ENCODE peak calls at places on chromosomes 6 and 20, in eight cellular contexts. P is IMR-90, H is brain microvascular endothelial cell, O is kidney, M is stomach, E is adrenal gland, J is heart right ventricle, F is neural progenitor cell. C is an unnamed sample.
A peak's percentile ranks its signal among the peaks of the same experiment; 100 is the strongest.

GRCh38 chr20:9996944-9997343 is 37.8 kb upstream of the ANKEF1 start:
- DNase-seq in P (peak; percentile 25), H (peak; percentile 28), O (no peak), M (no peak), E (no peak), J (no peak), F (no peak), C (no peak)

GRCh38 chr6:107822154-107823046 is 1.7 kb downstream of the SCML4 start:
- DNase-seq in P (no peak), H (no peak), O (no peak), M (no peak), E (no peak), J (no peak), F (no peak), C (no peak)

GRCh38 chr6:84492246-84493135 is 265.0 kb upstream of the CEP162 start:
- DNase-seq in P (no peak), H (peak; percentile 25), O (no peak), M (no peak), E (no peak), J (no peak), F (no peak), C (no peak)

GRCh38 chr6:1311400-1312192 is at the start of gene FOXQ1:
- DNase-seq in P (peak; percentile 40), H (no peak), O (peak; percentile 94), M (peak; percentile 94), E (no peak), J (no peak), F (peak; percentile 72), C (peak; percentile 90)

GRCh38 chr6:82712826-82713225 is 349.2 kb downstream of the TPBG start:
- DNase-seq in P (no peak), H (no peak), O (no peak), M (no peak), E (no peak), J (no peak), F (no peak), C (no peak)

GRCh38 chr20:4046311-4046924 is 31.1 kb upstream of the RNF24 start:
- DNase-seq in P (no peak), H (no peak), O (no peak), M (no peak), E (no peak), J (no peak), F (peak; percentile 18), C (no peak)

GRCh38 chr6:9086331-9086730 is 651.0 kb upstream of the SLC35B3 start:
- DNase-seq in P (no peak), H (no peak), O (no peak), M (no peak), E (no peak), J (no peak), F (no peak), C (no peak)

GRCh38 chr6:167761794-167762258 is 64.9 kb upstream of the AFDN start:
- DNase-seq in P (no peak), H (no peak), O (no peak), M (no peak), E (no peak), J (no peak), F (no peak), C (no peak)

GRCh38 chr6:135901776-135902524 is 50.4 kb downstream of the PDE7B start:
- DNase-seq in P (peak; percentile 96), H (peak; percentile 79), O (no peak), M (no peak), E (peak; percentile 38), J (peak; percentile 78), F (no peak), C (no peak)

GRCh38 chr6:145044606-145045275 is 690.6 kb downstream of the EPM2A start:
- DNase-seq in P (peak; percentile 87), H (peak; percentile 72), O (no peak), M (no peak), E (no peak), J (no peak), F (no peak), C (no peak)

GRCh38 chr20:59611286-59611685 is 6.9 kb downstream of the PHACTR3 start:
- DNase-seq in P (no peak), H (no peak), O (peak; percentile 88), M (no peak), E (peak; percentile 21), J (peak; percentile 22), F (no peak), C (no peak)

GRCh38 chr6:164151161-164151728 is 736.7 kb downstream of the QKI start:
- DNase-seq in P (no peak), H (no peak), O (no peak), M (no peak), E (no peak), J (peak; percentile 64), F (peak; percentile 81), C (no peak)

GRCh38 chr6:93393554-93394074 is 25.7 kb downstream of the EPHA7 start:
- DNase-seq in P (no peak), H (no peak), O (no peak), M (no peak), E (no peak), J (no peak), F (no peak), C (no peak)

GRCh38 chr6:27541212-27541931 is 68.5 kb upstream of the ZNF184 start:
- DNase-seq in P (peak; percentile 14), H (peak; percentile 69), O (no peak), M (no peak), E (no peak), J (no peak), F (peak; percentile 39), C (no peak)

GRCh38 chr6:15137086-15137485 is 108.8 kb upstream of the JARID2 start:
- DNase-seq in P (no peak), H (no peak), O (no peak), M (no peak), E (no peak), J (no peak), F (no peak), C (no peak)

DNA sequence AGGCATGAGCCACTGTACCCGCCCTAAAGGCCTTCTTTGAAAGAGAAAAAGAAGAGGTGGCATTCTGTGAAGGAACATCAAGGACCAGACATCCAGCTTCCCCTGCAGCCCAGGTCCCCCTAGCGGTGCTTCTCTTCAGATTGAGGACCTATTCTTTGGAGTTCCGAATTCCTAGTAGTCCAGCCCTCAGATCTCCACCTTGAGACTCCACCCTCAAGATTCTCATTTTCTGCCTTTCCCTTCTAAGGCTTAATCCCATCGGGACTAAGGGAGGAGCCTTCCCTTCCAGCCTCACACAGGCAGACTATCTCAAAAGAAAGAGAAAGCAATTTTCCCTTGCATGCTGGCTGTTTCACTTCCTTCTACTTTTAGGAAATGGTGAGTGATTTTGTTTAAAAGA is 32.5 kb downstream of the MUC22 start:
- DNase-seq in P (peak; percentile 50), H (peak; percentile 44), O (no peak), M (peak; percentile 73), E (peak; percentile 53), J (peak; percentile 45), F (peak; percentile 71), C (peak; percentile 73)
- H3K27ac ChIP-seq in P (no peak overlapping the region), H (no peak overlapping the region), O (no peak overlapping the region), M (no peak overlapping the region), E (no peak overlapping the region), J (no peak overlapping the region), F (no peak overlapping the region), C (no peak overlapping the region)

DNA sequence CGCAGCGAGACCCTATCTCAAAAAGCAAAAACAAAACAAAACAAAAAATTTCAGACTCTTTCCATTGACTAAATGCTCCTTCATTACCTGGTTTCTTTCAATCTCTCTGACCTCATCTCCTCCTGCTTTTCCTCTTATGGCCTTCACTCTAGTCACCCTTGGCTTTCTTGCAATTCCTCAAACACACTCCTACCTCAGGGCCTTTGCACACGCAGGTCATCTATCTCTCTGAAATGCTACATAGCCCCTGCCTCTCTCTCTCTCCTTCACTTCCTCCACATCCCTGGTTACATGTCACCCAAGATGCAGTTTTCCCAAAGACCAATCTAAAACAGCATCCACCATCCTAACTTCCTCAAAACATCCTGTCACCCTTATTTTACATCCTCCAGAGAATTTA is 96.8 kb downstream of the PREX1 start:
- DNase-seq in P (no peak), H (no peak), O (no peak), M (no peak), E (no peak), J (no peak), F (no peak), C (no peak)
- H3K36me3 ChIP-seq in P (no peaks in the 10 kb centered on the region), H (no peaks in the 10 kb centered on the region), O (no peaks in the 10 kb centered on the region), M (peaks cover 20% of the 10 kb centered on the region), E (no peaks in the 10 kb centered on the region), J (peaks cover 9% of the 10 kb centered on the region), F (no peaks in the 10 kb centered on the region), C (no peaks in the 10 kb centered on the region)

DNA sequence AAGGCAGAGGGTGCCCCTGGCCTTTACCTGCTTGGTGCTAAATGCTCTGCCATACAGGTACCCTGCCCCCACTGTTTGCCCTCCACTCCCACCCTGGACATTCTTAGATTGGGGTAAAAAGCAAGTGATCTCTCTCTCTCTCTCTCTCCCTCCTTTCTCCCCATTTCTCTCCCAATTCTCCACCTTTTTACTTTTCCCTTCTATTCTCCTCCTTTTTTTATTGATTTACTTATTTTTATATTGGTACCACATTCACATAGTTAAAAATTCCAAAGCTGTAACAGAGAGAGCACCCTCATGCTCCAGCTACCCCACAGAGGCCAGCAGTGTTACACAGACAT is 37.7 kb upstream of the ID1 start:
- DNase-seq in P (no peak), H (no peak), O (no peak), M (no peak), E (no peak), J (no peak), F (no peak), C (no peak)
- TF ChIP-seq CTCF in P (no peak), H (no peak), O (no peak), M (no peak), E (no peak), J (no peak), F (no peak), C (no peak)

GRCh38 chr20:49630396-49630951 is 62.5 kb upstream of the PTGIS start:
- DNase-seq in P (no peak), H (no peak), O (no peak), M (no peak), E (no peak), J (no peak), F (no peak), C (peak; percentile 60)

GRCh38 chr20:49633023-49633422 is 65.1 kb upstream of the PTGIS start:
- DNase-seq in P (no peak), H (no peak), O (no peak), M (no peak), E (no peak), J (no peak), F (no peak), C (no peak)

GRCh38 chr20:49633643-49634042 is 65.7 kb upstream of the PTGIS start:
- DNase-seq in P (no peak), H (no peak), O (no peak), M (no peak), E (no peak), J (no peak), F (peak; percentile 52), C (no peak)

GRCh38 chr20:49631074-49631716 is 63.3 kb upstream of the PTGIS start:
- DNase-seq in P (peak; percentile 44), H (no peak), O (no peak), M (no peak), E (no peak), J (no peak), F (no peak), C (no peak)

DNA sequence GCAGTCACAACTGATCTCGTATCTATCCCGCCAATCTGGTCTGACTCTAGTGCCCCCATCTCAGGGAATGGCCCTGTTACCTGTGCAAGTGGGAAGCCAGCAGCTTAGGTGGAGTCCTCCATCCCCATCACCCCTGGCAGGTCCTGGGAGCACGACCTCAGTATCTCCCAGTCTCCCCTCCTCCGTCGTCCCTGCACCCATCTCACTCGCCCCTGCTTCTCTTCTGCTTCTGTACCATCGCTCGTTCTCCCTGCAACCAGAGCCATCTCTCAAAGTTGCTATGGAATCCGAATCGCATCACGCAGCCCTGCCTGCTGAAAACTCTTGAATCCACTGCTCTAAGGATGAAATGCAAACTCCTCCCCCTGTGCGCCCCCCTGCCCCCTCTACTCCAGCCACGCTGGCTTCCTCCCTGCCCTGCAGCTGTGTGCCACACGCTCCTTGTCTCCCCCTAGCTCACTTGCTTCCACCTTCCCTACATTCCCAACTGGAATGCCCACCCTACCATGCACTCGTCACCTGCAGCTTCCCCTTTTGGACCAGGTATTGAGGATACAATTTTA is 64.0 kb upstream of the PTGIS start:
- DNase-seq in P (no peak), H (no peak), O (no peak), M (no peak), E (no peak), J (no peak), F (peak; percentile 20), C (no peak)
- H3K27ac ChIP-seq in P (no peak overlapping the region), H (no peak overlapping the region), O (no peak overlapping the region), M (no peak overlapping the region), E (peak overlapping the region; percentile 64), J (no peak overlapping the region), F (peak overlapping the region; percentile 70), C (no peak overlapping the region)